ENCODE peak calls at places on chromosomes 16 and 17, in five cellular contexts. Y, U, Q, N and I are unnamed samples.
A peak's percentile ranks its signal among the peaks of the same experiment; 100 is the strongest.

GRCh38 chr17:61645898-61646297 is 54.9 kb upstream of the NACA2 start:
- DNase-seq in Y (no peak), Q (no peak), N (no peak), U (no peak), I (no peak)

GRCh38 chr16:57694556-57695377 is at the start of gene DRC7:
- DNase-seq in Q (no peak), N (peak; percentile 74), U (no peak), Y (no peak), I (no peak)

GRCh38 chr17:78242024-78242742 is 10.8 kb downstream of the TMEM235 start:
- DNase-seq in Q (no peak), Y (no peak), U (no peak), N (no peak), I (no peak)

GRCh38 chr16:72105978-72106377 is 12.3 kb downstream of the DHX38 start:
- DNase-seq in U (no peak), N (no peak), Y (no peak), Q (no peak), I (no peak)

GRCh38 chr17:72535779-72536178 is 415.0 kb downstream of the SOX9 start:
- DNase-seq in Y (no peak), U (no peak), Q (no peak), N (no peak), I (no peak)

GRCh38 chr17:35341465-35341992 is 31.9 kb downstream of the SLFN11 start:
- DNase-seq in U (no peak), Y (no peak), N (no peak), Q (no peak), I (no peak)

GRCh38 chr17:64682261-64683181 is 20.4 kb upstream of the SMURF2 start:
- DNase-seq in Q (no peak), U (peak; percentile 92), Y (no peak), N (no peak), I (no peak)

GRCh38 chr17:58534901-58535421 is 20.5 kb upstream of the MTMR4 start:
- DNase-seq in Q (no peak), Y (no peak), N (no peak), U (peak; percentile 66), I (no peak)

GRCh38 chr17:56314026-56314425 is 160.8 kb downstream of the ANKFN1 start:
- DNase-seq in Y (no peak), N (no peak), U (no peak), Q (no peak), I (no peak)

GRCh38 chr16:29029168-29029994 is 44.5 kb downstream of the LAT start:
- DNase-seq in N (peak; percentile 32), Q (no peak), U (peak; percentile 75), Y (no peak), I (peak; percentile 50)

GRCh38 chr17:73593249-73593965 is 50.8 kb downstream of the SDK2 start:
- DNase-seq in Q (no peak), N (no peak), Y (no peak), U (no peak), I (no peak)

GRCh38 chr17:73594598-73594997 is 49.6 kb downstream of the SDK2 start:
- DNase-seq in Q (no peak), Y (no peak), N (no peak), U (no peak), I (no peak)

GRCh38 chr17:73595931-73596330 is 48.3 kb downstream of the SDK2 start:
- DNase-seq in U (no peak), Q (no peak), Y (no peak), N (no peak), I (no peak)

GRCh38 chr17:73594025-73594424 is 50.2 kb downstream of the SDK2 start:
- DNase-seq in Y (no peak), N (no peak), Q (no peak), U (no peak), I (no peak)

GRCh38 chr17:73595068-73595865 is 49.0 kb downstream of the SDK2 start:
- DNase-seq in U (no peak), Q (peak; percentile 30), Y (no peak), N (peak; percentile 85), I (no peak)
- TF ChIP-seq CTCF in U (no peak), Q (peak; percentile 26), Y (peak; percentile 22), N (peak; percentile 75), I (peak; percentile 33)

DNA sequence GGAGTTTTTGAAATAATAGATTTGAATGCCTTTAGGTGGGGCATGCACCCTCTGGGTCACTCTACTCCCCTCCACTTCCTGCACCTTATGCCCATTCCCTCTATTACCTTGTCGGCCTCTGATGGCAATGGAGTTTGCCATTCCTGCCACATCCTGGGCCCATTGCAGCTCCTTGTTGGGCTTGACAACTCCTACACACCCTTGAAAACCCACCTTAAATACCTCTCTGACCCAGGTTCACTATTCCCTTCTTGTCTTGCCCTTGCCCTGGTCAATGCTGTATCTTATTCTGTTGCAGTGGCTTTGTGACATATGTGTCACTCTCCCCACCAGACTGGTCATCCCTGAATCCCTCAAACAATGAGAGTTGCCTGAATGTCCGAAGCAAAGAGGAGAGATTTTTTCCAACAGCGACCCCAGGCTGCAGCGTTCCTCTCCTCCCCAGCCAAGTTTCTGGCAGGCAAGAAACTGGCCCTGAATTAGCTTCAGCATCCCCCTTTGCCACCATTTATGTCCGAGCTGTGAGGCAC is 2.4 kb downstream of the CCR7 start:
- DNase-seq in Q (no peak), N (no peak), U (no peak), Y (no peak), I (no peak)
- TF ChIP-seq CTCF in Q (no peak), N (no peak), U (no peak), Y (no peak), I (no peak)

GRCh38 chr17:81510798-81511549 is 1.6 kb downstream of the ACTG1 start:
- DNase-seq in Y (no peak), U (no peak), N (no peak), Q (no peak), I (no peak)
- TF ChIP-seq CTCF in Y (no peak), U (no peak), N (no peak), Q (no peak), I (no peak)

GRCh38 chr17:76178124-76178523 is 37.1 kb upstream of the FOXJ1 start:
- DNase-seq in N (no peak), Y (no peak), Q (peak; percentile 46), U (no peak), I (no peak)

GRCh38 chr17:76176701-76177574 is 35.9 kb upstream of the FOXJ1 start:
- DNase-seq in Q (no peak), U (no peak), Y (no peak), N (no peak), I (no peak)

GRCh38 chr17:76182016-76182764 is 41.1 kb upstream of the FOXJ1 start:
- DNase-seq in Q (peak; percentile 83), U (peak; percentile 67), N (peak; percentile 94), Y (peak; percentile 55), I (peak; percentile 65)

GRCh38 chr17:76184266-76184665 is 43.2 kb upstream of the FOXJ1 start:
- DNase-seq in Y (no peak), Q (no peak), N (no peak), U (no peak), I (no peak)

DNA sequence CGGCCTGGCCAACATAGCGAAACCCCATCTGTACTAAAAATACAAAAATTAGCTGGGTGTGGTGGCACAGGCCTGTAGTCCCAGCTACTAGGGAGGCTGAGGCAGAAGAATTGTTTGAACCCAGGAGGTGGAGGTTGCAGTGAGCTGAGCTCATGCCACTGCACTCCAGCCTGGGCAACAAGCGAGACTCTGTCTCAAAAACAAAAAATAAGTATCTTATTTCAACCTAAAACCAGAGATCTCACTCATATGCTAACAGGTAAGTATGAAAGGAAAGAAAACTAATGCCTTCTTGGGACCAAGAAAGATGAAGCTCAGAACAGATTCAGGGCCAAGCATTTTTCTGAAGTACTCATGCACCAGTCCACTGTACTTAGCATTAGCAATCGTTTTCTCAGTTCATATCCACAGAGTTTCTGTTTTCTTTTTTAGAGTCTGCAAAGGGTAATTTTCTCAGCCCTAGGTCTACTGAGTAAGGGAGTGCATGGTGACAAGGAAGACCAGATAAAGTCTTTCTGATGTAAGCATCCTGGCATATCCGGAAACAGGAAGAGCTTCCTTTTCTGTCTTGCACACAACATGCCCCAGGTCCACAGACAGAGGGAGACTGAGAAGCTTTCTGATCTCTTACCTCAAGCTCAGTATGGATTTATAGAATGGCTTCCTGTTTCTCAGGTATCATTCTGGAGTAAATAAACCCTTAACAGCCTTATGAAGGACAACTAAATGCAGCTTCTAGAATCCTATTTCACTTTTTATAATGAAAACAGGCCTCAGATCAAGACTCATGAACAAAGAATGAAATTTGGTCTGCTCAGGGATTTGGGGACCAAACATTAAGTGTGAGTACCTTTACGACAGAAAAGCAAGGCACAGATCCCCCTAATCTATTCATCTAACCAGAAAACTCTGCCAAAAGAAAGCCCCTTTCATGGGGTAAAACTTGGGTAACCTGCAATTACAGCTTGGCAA is 38.7 kb upstream of the FOXJ1 start:
- DNase-seq in N (no peak), Y (no peak), Q (no peak), U (no peak), I (no peak)
- TF ChIP-seq CTCF in N (no peak), Y (no peak), Q (no peak), U (no peak), I (peak; percentile 1)

GRCh38 chr17:493666-494065 is 141.1 kb upstream of the RPH3AL start:
- DNase-seq in Y (no peak), Q (no peak), N (no peak), U (no peak), I (no peak)

GRCh38 chr17:492015-492399 is 139.4 kb upstream of the RPH3AL start:
- DNase-seq in N (no peak), Q (no peak), Y (no peak), U (no peak), I (no peak)

GRCh38 chr17:488993-489757 is 136.6 kb upstream of the RPH3AL start:
- DNase-seq in Q (no peak), Y (no peak), N (peak; percentile 48), U (no peak), I (no peak)

GRCh38 chr17:489758-490329 is 137.2 kb upstream of the RPH3AL start:
- DNase-seq in Q (no peak), N (peak; percentile 42), U (no peak), Y (no peak), I (no peak)

GRCh38 chr17:491086-492014 is 138.7 kb upstream of the RPH3AL start:
- DNase-seq in Y (no peak), N (peak; percentile 58), U (no peak), Q (peak; percentile 37), I (no peak)
- TF ChIP-seq CTCF in Y (no peak), N (no peak), U (no peak), Q (no peak), I (no peak)